ENCODE peak calls at places on chromosomes 1 and 21, in eight cellular contexts. M, H, G, I, W, R, T and P are unnamed samples.

GRCh38 chr1:162144853-162145252 is 75.4 kb downstream of the NOS1AP start:
- DNase-seq in M (no peak), H (peak; percentile 11), T (no peak), W (no peak), R (no peak), I (no peak), G (no peak), P (no peak)

GRCh38 chr1:174719194-174719593 is 271.4 kb downstream of the GPR52 start:
- DNase-seq in G (no peak), T (no peak), W (no peak), H (no peak), I (no peak), M (no peak), R (no peak), P (no peak)

GRCh38 chr1:19505694-19506457 is 20.5 kb upstream of the CAPZB start:
- DNase-seq in I (peak; percentile 30), H (no peak), M (no peak), W (no peak), G (peak; percentile 90), T (peak; percentile 40), R (no peak), P (no peak)

GRCh38 chr1:148263906-148264255 is 111.8 kb upstream of the NBPF11 start:
- DNase-seq in T (no peak), R (no peak), I (no peak), M (no peak), H (no peak), W (no peak), G (no peak), P (no peak)

GRCh38 chr1:154546264-154547043 is 12.0 kb downstream of the UBE2Q1 start:
- DNase-seq in G (peak; percentile 66), H (peak; percentile 53), R (peak; percentile 38), W (peak; percentile 68), M (peak; percentile 82), I (peak; percentile 74), T (no peak), P (no peak)

GRCh38 chr21:30044447-30045064 is 104.8 kb upstream of the GRIK1 start:
- DNase-seq in T (no peak), R (peak; percentile 25), I (peak; percentile 9), G (peak; percentile 14), M (peak; percentile 8), W (peak; percentile 36), H (peak; percentile 47), P (no peak)

GRCh38 chr1:225813250-225813964 is 3.5 kb downstream of the EPHX1 start:
- DNase-seq in W (peak; percentile 90), R (peak; percentile 37), G (peak; percentile 95), H (no peak), M (peak; percentile 34), I (no peak), T (peak; percentile 84), P (no peak)

GRCh38 chr1:167561753-167562152 is 8.2 kb upstream of the CREG1 start:
- DNase-seq in T (no peak), H (no peak), W (no peak), I (no peak), M (no peak), G (peak; percentile 65), R (no peak), P (no peak)

GRCh38 chr1:42164551-42165420 is at the start of gene GUCA2A:
- DNase-seq in R (no peak), M (no peak), G (no peak), W (no peak), T (no peak), I (no peak), H (no peak), P (no peak)

GRCh38 chr1:97806996-97807395 is 113.8 kb downstream of the DPYD start:
- DNase-seq in H (no peak), R (no peak), I (no peak), G (no peak), W (no peak), M (no peak), T (no peak), P (no peak)

GRCh38 chr21:14403681-14404318 is 20.9 kb upstream of the HSPA13 start:
- DNase-seq in I (peak; percentile 58), W (peak; percentile 57), M (no peak), R (peak; percentile 31), H (no peak), T (no peak), G (peak; percentile 56), P (no peak)

GRCh38 chr1:165824269-165824643 is 3.2 kb upstream of the UCK2 start:
- DNase-seq in G (no peak), W (no peak), I (no peak), H (no peak), T (no peak), M (no peak), R (no peak), P (no peak)

GRCh38 chr1:155134858-155135415 is 715 bp upstream of the SLC50A1 start:
- DNase-seq in H (no peak), M (peak; percentile 67), R (peak; percentile 96), W (peak; percentile 94), G (peak; percentile 82), I (peak; percentile 68), T (peak; percentile 94), P (no peak)

DNA sequence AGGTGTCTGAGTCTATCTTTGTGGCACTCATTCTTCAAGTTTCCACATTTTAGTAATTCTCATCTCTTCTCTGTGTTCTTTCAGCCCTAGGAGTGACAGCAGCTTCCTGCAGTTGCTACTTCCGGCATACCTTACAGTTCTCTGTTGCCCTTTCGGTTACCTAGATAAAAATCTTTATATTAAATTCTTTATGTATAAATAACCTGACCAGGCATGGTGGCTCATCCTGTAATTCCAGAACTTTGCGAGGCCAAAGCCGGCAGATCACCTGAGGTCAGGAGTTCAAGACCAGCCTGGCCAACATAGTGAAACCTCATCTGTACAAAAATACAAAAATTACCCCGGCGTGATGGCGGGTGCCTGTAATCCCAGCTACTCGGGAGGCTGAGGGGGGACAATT is 62.9 kb downstream of the CDKN2C start:
- DNase-seq in G (no peak), W (no peak), H (no peak), I (no peak), R (no peak), T (no peak), M (no peak), P (no peak)
- TF ChIP-seq CTCF in G (no peak), W (no peak), H (no peak), I (no peak), R (no peak), T (no peak), M (no peak), P (no peak)

DNA sequence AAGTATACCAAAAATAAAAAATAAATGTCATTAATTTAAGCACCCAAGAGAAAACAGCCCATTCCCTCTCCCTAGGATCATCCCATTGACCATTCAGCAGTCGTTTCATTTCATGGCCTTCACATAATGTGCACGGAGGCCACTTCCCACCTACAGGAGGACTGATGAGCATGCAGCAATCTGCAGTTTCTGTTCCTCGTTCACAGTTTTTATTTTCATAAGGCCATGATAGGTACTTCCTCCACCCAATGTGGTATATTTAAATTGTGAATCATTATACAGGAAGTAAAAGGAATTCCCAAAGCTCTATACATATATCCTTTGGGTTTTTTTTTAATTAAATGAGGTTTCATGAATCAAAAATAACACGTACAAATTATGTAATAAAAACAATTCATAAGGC is 27.7 kb upstream of the SLC44A3 start:
- DNase-seq in G (peak; percentile 86), M (no peak), I (peak; percentile 61), T (no peak), W (no peak), H (no peak), R (peak; percentile 68), P (no peak)
- TF ChIP-seq CTCF in G (peak; percentile 20), M (no peak), I (no peak), T (peak; percentile 40), W (peak; percentile 49), H (peak; percentile 43), R (peak; percentile 67), P (peak; percentile 40)

DNA sequence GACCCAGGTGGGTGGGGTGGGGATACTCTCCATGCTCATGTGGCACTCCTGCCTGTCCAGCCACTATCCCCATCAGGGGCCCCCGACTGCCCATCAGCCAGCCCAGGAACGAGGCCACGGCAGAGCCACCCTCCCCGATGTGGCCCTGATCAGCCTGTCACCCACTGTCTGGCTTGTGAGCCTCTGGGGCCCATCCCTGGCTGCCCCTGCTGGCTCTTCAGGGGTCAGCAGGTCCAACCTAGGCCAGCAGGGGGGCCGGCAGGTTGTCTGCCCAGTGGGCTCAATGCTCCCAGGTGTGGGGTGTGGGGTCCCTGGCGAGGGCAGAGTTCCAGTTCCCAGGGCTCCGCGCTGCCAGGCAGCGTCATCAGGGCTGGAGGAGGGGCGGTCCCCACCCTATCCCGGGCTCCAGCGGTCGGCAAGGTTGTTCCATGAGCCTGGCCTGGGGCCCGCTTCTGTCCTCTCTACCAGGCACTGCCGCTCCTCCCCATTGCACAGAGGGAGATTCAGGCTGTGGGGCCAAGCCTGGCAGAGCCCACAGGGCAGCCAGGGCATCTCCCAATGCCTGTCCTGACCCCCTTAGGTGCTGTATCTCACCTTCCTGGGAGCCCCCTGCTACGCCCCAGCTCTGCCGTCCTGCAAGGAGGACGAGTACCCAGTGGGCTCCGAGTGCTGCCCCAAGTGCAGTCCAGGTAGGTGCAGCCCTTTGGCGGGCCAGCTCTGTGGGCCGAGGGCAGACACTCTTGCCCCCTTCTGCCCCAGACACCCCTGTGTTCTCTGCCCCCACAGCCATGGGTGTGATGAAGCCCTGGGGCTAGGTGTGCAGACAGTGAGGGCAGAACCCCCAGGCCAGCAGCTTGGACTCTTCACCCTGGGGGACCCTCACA is 1.2 kb downstream of the TNFRSF14 start:
- DNase-seq in G (no peak), H (no peak), W (no peak), M (no peak), I (no peak), R (no peak), T (no peak), P (no peak)
- TF ChIP-seq CTCF in G (no peak), H (no peak), W (peak; percentile 6), M (no peak), I (no peak), R (no peak), T (no peak), P (no peak)

GRCh38 chr21:15729674-15730483 is at the start of gene USP25:
- DNase-seq in W (peak; percentile 61), M (peak; percentile 86), G (peak; percentile 85), H (peak; percentile 74), I (peak; percentile 91), T (peak; percentile 87), R (peak; percentile 48), P (peak; percentile 92)
- TF ChIP-seq CTCF in W (peak; percentile 7), M (no peak), G (no peak), H (peak; percentile 31), I (no peak), T (peak; percentile 41), R (no peak), P (peak; percentile 36)

DNA sequence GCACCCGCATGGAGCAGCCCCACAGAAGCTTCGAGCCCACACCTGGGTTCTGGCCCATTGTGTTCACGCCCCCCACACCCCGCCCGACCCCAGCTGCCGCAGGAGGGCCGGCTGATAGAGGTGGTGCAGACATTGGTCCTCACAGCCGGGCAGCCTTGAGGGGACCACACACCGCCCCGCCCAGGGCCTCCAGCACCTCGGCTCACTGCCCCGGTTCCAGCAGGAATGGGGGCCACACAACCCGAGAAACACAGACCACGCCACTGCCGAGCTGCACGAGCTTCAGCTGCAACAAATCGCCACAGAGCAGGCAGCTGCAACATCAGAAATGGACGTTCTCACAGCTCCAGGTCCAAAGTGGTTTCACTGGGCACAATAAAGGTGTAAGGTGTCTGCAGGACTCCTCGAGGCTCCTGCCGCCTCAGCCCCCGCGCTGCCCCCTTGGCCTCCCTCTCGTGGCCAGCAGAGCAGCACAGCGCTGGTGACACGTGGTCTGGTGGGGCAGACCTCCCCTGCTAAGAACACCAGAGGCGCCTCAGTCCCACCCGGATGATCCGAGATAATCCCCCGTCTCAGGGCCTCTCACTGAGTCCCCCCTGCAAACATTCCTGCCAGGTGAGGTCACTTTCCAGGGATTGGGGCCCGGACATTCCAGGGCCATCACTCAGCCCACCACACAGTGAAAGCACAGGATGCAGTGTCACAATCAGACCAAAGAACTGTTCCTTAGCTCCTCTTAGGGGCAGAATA is 62.3 kb upstream of the ADARB1 start:
- DNase-seq in T (peak; percentile 31), M (peak; percentile 4), G (no peak), W (peak; percentile 82), I (no peak), H (no peak), R (peak; percentile 88), P (no peak)
- TF ChIP-seq CTCF in T (peak; percentile 7), M (no peak), G (no peak), W (peak; percentile 20), I (no peak), H (peak; percentile 13), R (peak; percentile 28), P (peak; percentile 15)